ENCODE peak calls at places on chromosomes 16 and 17, in four cellular contexts. G is A549, D is K562, J is HepG2. Z is an unnamed sample.
A peak's percentile ranks its signal among the peaks of the same experiment; 100 is the strongest.

GRCh38 chr16:21130811-21131210 is 19.8 kb downstream of the DNAH3 start:
- DNase-seq in J (no peak), G (no peak), D (no peak), Z (no peak)

GRCh38 chr16:50741225-50741807 is 570 bp upstream of the CYLD start:
- DNase-seq in D (no peak), J (no peak), G (peak; percentile 9), Z (no peak)

GRCh38 chr17:19940722-19941464 is 36.7 kb downstream of the AKAP10 start:
- DNase-seq in G (peak; percentile 47), J (peak; percentile 40), D (no peak), Z (peak; percentile 48)

GRCh38 chr17:79630821-79631639 is 20.2 kb upstream of the RBFOX3 start:
- DNase-seq in J (no peak), D (no peak), G (no peak), Z (no peak)

GRCh38 chr17:81823800-81824550 is 9.1 kb downstream of the MCRIP1 start:
- DNase-seq in D (no peak), J (no peak), G (no peak), Z (no peak)

GRCh38 chr17:49022391-49022941 is 25.3 kb downstream of the IGF2BP1 start:
- DNase-seq in D (no peak), J (peak; percentile 76), G (peak; percentile 69), Z (peak; percentile 49)

GRCh38 chr17:78301821-78302213 is 58.1 kb downstream of the SOCS3 start:
- DNase-seq in G (no peak), J (no peak), D (no peak), Z (no peak)

GRCh38 chr17:35056013-35056412 is 7.5 kb downstream of the RFFL start:
- DNase-seq in J (no peak), D (no peak), G (no peak), Z (no peak)

GRCh38 chr16:11517926-11518325 is 68.8 kb downstream of the LITAF start:
- DNase-seq in D (no peak), J (no peak), G (no peak), Z (no peak)

GRCh38 chr17:48907713-48908046 is 527 bp upstream of the UBE2Z start:
- DNase-seq in G (peak; percentile 80), D (no peak), J (no peak), Z (peak; percentile 64)

GRCh38 chr17:78364436-78365281 is 4.8 kb upstream of the SOCS3 start:
- DNase-seq in D (peak; percentile 44), J (no peak), G (no peak), Z (no peak)

GRCh38 chr17:36839256-36839655 is 98.0 kb upstream of the LHX1 start:
- DNase-seq in G (no peak), D (no peak), J (no peak), Z (no peak)

GRCh38 chr17:55420776-55421178 is 858 bp downstream of the MMD start:
- DNase-seq in J (no peak), D (peak; percentile 51), G (no peak), Z (no peak)

GRCh38 chr16:70597135-70597534 is 49.2 kb upstream of the IL34 start:
- DNase-seq in D (no peak), G (no peak), J (no peak), Z (no peak)

GRCh38 chr16:85136705-85137322 is 24.5 kb upstream of the CIBAR2 start:
- DNase-seq in D (no peak), J (peak; percentile 95), G (peak; percentile 38), Z (no peak)

DNA sequence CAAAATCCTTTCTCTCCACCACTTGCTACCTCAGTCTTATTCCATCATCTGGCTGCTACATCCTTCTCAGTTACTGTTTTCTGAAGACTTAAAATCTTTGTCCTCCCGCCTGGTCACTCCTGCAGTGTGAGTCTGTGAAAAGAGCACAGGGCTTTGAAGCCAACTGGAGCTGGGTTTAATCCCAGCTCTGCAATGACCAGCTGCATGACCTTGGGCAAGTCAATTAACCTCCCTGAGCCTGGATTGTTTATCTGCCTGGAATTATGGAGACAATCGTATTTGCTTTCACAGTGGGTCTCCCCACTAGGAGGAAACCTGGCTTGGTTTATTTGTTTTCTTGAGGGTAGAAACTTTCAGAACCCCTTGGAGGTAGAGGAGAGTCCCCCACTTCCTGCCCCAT is 183.2 kb downstream of the GSG1L start:
- DNase-seq in D (no peak), G (no peak), J (no peak), Z (no peak)
- TF ChIP-seq MAZ in D (no peak), G (no peak), J (no peak), Z (no peak)

DNA sequence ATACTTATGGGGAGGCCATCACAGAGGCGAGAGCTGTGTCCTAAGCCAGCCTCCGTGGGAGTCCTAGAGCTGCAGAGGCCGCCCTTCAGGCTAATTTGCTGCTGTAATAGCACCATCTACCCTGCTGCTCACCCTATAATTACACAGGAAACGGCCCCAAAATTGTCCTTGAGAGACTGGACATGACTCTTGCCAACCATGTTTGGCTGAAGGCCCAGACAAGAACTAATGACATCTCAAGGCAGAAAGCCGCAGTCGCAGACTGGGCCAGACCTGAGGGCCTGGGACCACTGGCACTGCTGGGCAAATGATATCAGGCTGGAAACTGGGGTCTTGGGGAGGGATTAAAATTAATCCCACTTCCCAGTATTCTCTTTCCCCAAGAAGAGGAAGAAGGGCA is 24.1 kb downstream of the PSMD7 start:
- DNase-seq in G (no peak), J (no peak), D (no peak), Z (no peak)
- TF ChIP-seq MAZ in G (no peak), J (no peak), D (no peak), Z (no peak)

GRCh38 chr16:78832100-78832499 is 732.6 kb downstream of the WWOX start:
- DNase-seq in J (no peak), D (no peak), G (no peak), Z (no peak)

DNA sequence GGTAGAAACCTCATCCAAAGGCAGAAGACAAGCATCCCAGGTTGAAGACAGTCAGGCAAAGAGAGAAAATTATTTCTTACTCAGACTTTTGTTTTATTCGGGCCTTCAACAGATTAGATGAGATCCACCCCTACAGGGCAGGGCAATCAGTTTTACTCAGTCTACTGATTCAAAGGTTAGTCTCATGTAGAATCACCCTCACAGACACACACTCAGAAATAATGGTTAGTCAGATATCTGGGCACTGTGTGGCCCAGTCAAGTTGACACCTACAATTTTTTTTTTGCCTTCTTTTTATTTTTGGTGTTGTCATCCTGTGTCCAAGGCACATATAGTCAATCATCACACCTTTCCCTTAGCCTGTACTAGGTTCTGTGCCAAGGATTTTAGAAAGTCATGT is 729.8 kb downstream of the WWOX start:
- DNase-seq in D (no peak), G (no peak), J (no peak), Z (no peak)
- TF ChIP-seq MAZ in D (no peak), G (no peak), J (no peak), Z (no peak)

GRCh38 chr17:2691069-2691871 is 20.3 kb downstream of the CLUH start:
- DNase-seq in D (no peak), G (no peak), J (no peak), Z (no peak)
- TF ChIP-seq MAZ in D (no peak), G (no peak), J (no peak), Z (no peak)

DNA sequence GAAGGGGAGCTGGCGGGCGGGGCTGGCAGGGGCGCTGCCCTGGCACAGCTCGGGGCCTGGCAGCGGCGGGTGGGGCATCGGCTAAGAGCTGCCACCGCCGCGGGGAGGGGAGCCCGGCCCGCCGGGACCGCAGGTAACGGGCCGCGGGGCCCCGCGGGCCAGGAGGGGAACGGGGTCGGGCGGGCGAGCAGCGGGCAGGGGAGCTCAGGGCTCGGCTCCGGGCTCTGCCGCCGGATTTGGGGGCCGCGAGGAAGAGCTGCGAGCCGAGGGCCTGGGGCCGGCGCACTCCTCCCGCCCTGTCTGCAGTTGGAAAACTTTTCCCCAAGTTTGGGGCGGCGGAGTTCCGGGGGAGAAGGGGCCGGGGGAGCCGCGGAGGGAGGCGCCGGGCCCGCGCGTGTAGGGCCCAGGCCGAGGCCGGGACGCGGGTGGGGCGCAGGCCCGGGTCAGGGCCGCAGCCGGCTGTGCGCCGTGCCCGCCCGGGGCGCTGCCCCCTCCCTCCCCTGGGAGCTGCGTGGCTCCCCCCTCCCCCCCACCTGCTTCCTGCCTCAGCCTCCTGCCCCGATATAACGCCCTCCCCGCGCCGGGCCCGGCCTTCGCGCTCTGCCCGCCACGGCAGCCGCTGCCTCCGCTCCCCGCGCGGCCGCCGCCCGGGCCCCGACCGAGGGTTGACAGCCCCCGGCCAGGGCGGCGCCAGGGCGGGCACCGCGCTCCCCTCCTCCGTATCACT is 754 bp downstream of the HIC1 start:
- DNase-seq in G (no peak), J (no peak), D (no peak), Z (peak; percentile 55)
- TF ChIP-seq MAZ in G (no peak), J (no peak), D (no peak), Z (peak; percentile 14)

GRCh38 chr17:10116676-10117075 is 81.7 kb downstream of the GAS7 start:
- DNase-seq in D (no peak), G (no peak), J (no peak), Z (no peak)

GRCh38 chr17:10116267-10116666 is 82.1 kb downstream of the GAS7 start:
- DNase-seq in J (no peak), G (no peak), D (no peak), Z (no peak)

GRCh38 chr17:10117085-10117484 is 81.3 kb downstream of the GAS7 start:
- DNase-seq in J (no peak), D (no peak), G (no peak), Z (no peak)

GRCh38 chr17:10118788-10119130 is 79.6 kb downstream of the GAS7 start:
- DNase-seq in G (no peak), D (no peak), J (no peak), Z (no peak)

DNA sequence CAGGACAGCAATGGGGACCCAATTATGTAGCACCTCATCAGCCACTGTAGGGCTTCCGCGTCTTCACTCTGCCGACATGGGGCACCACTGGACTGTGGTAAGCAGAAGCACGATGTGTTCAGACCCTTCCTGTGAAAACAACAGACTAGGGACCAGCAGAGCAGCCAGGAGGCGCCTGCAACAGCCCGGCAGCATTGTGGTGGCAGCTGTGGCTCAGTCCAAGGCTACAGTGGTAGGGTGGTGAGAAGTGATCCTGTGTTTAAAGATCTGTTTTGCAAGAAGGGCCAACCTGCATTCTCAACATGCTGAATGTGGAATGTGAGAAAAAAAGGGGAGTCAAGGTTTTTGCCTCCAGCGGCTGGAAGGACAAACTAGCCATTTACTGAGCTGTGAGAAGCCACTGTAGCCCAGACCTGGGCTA is 80.8 kb downstream of the GAS7 start:
- DNase-seq in G (no peak), D (no peak), J (peak; percentile 9), Z (peak; percentile 26)
- TF ChIP-seq MAZ in G (no peak), D (no peak), J (no peak), Z (no peak)